ENCODE peak calls at places on chromosomes 7 and 10, in five cellular contexts. F, Y, N, J and L are unnamed samples. For H3K4me1, the result is how much of the 10 kb centered on the place peaks cover.

GRCh38 chr7:106155027-106155426 is 42.9 kb upstream of the SYPL1 start:
- DNase-seq in F (no peak), Y (no peak), N (no peak), J (no peak), L (no peak)

GRCh38 chr10:25934673-25935139 is 677 bp downstream of the MYO3A start:
- DNase-seq in F (peak), Y (peak), N (no peak), J (no peak), L (peak)

GRCh38 chr7:155293721-155294642 is 3.7 kb upstream of the INSIG1 start:
- DNase-seq in F (no peak), Y (no peak), N (no peak), J (peak), L (no peak)

GRCh38 chr10:118543714-118544400 is 51.6 kb downstream of the PRLHR start:
- DNase-seq in F (peak), Y (peak), N (no peak), J (peak), L (peak)

GRCh38 chr7:128703605-128704004 is 31.5 kb downstream of the GARIN1A start:
- DNase-seq in F (no peak), Y (no peak), N (no peak), J (no peak), L (no peak)

GRCh38 chr7:1290262-1291039 is 57.8 kb downstream of the UNCX start:
- DNase-seq in F (peak), Y (peak), N (no peak), J (no peak), L (peak)

GRCh38 chr10:126080879-126081331 is 184.5 kb downstream of the FANK1 start:
- DNase-seq in F (no peak), Y (no peak), N (no peak), J (no peak), L (no peak)

GRCh38 chr10:29253096-29254029 is 35.5 kb upstream of the LYZL1 start:
- DNase-seq in F (no peak), Y (no peak), N (no peak), J (no peak), L (peak)

GRCh38 chr10:52110576-52110975 is 203.5 kb upstream of the DKK1 start:
- DNase-seq in F (no peak), Y (no peak), N (no peak), J (no peak), L (no peak)

GRCh38 chr7:46999866-47000265 is 582.0 kb downstream of the TNS3 start:
- DNase-seq in F (no peak), Y (no peak), N (no peak), J (no peak), L (no peak)

GRCh38 chr7:13749026-13749425 is 240.4 kb downstream of the ETV1 start:
- DNase-seq in F (no peak), Y (no peak), N (no peak), J (no peak), L (no peak)

GRCh38 chr7:107463139-107464078 is 6.4 kb upstream of the GPR22 start:
- DNase-seq in F (peak), Y (peak), N (no peak), J (peak), L (peak)

GRCh38 chr10:28719789-28720436 is 42.6 kb downstream of the BAMBI start:
- DNase-seq in F (peak), Y (no peak), N (no peak), J (no peak), L (no peak)

GRCh38 chr7:47814905-47815613 is 133.2 kb downstream of the PKD1L1 start:
- DNase-seq in F (no peak), Y (no peak), N (no peak), J (no peak), L (no peak)

GRCh38 chr7:107045980-107046379 is 1.5 kb downstream of the PRKAR2B start:
- DNase-seq in F (no peak), Y (no peak), N (no peak), J (no peak), L (no peak)

GRCh38 chr7:24039991-24040390 is 244.0 kb upstream of the NPY start:
- DNase-seq in F (no peak), Y (no peak), N (no peak), J (no peak), L (no peak)

GRCh38 chr7:113768256-113768847 is 150.5 kb downstream of the PPP1R3A start:
- DNase-seq in F (no peak), Y (no peak), N (no peak), J (no peak), L (no peak)

GRCh38 chr7:121515651-121516401 is 119.7 kb upstream of the FAM3C start:
- DNase-seq in F (no peak), Y (no peak), N (no peak), J (no peak), L (no peak)

GRCh38 chr7:2971914-2972530 is 71.6 kb downstream of the CARD11 start:
- DNase-seq in F (no peak), Y (no peak), N (peak), J (no peak), L (peak)

GRCh38 chr7:48171190-48171589 is at the start of gene ABCA13:
- DNase-seq in F (no peak), Y (no peak), N (no peak), J (no peak), L (no peak)

GRCh38 chr7:114711244-114711643 is 210.7 kb upstream of the MDFIC start:
- DNase-seq in F (no peak), Y (no peak), N (no peak), J (no peak), L (no peak)

DNA sequence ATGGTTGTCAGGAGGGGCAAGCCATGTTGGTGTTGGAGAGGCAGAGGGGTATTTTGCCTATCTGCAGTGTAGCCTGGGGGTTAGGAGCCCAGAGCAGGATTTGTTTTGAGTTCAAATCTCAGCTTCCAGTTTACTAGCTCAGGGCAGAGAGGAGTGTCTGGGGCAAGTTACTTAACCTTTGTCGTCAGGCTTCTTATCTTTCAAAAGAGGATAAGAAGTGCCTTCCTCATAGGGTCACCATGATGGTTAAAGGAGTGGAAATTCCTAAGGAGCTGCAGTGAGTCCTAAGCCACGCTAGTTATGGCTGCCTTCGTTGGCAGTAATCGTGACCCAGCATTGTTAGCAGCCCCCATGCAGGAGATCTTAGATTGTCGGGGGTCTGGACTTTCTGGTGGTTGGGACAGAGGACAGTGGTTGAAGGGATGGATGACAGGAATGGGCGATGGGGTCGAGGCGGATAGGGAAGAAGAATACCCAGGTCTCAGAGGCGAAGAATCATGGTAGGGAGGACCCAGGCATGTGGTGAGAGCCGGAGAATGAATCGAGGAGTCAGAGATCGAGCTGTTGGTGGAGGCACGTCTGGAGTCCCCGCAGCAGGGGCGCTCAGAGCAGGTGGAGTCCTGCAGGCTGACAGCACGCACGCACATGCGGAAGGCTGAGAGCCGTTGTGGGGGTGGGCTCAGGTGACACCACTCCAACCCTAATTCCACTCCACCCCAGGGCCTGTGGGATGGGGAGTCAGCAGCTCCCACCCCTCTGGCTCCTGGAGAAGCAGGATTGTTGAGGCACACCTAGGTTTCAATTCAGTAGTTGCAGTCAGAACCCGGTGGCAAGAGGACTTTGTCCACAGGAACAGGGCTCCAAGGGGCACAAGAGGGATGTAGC is 11.6 kb downstream of the ADCK2 start:
- DNase-seq in F (no peak), Y (no peak), N (no peak), J (peak), L (no peak)
- H3K4me3 ChIP-seq in F (no peak), Y (no peak), N (no peak), J (no peak), L (no peak)

GRCh38 chr7:44103566-44103940 is 592 bp upstream of the AEBP1 start:
- DNase-seq in F (no peak), Y (no peak), N (no peak), J (no peak), L (no peak)
- H3K4me1 ChIP-seq in F (under half), Y (under half), N (under half), J (under half), L (under half)

DNA sequence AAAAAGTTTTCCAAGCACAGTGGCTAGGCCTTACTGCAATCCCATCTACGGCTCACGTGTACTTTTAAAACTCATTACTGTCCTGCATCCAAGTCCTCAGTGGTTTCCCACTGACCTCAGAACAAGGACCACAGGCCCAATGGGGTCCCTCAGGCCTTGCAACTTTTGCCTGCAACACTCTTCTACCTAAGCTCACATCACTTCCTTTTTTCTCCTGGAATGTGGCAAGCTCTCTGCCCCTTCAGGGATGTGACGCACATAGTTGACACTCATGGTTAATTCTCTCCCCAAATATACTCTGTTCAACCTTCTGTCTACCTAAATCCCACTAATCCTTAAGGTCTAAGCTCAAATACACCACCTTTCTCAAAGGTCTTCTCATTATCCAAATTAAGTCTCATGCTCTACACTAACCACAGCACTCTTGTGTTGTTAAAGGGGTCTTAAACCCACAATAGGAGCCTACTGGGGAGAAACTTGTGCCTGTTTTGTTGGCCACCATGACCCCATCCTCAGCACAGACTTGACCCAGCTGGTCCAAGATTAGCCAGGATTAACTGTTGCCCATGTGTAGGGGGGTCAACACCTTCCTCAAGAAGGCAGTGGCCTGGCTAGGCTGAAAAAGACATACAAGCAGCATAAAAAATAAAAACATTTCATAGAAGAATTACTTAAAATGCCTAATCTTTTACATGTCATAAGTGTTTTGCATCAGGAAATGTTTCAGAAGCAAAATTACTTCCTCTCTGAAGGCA is 15.2 kb downstream of the HNRNPF start:
- DNase-seq in F (no peak), Y (no peak), N (no peak), J (no peak), L (no peak)
- TF ChIP-seq POLR2A in F (no peak), Y (no peak), N (no peak), J (no peak), L (no peak)

GRCh38 chr10:101814466-101815041 is 3.7 kb downstream of the OGA start:
- DNase-seq in F (no peak), Y (no peak), N (no peak), J (no peak), L (no peak)
- H3K4me3 ChIP-seq in F (peak), Y (no peak), N (peak), J (no peak), L (peak)